ENCODE peak calls at places on chromosomes 13 and 19, in eight cellular contexts. One of them, this sample, is unnamed.

GRCh38 chr13:42394361-42395065 is 122.6 kb downstream of the AKAP11 start:
- DNase-seq in stomach: no peak
- DNase-seq in sigmoid colon: no peak
- DNase-seq in breast epithelium: no peak
- DNase-seq in H1: no peak
- DNase-seq in spleen: no peak
- DNase-seq in Panc1: no peak
- DNase-seq in HCT116: no peak
- DNase-seq in this sample: no peak

GRCh38 chr19:32735936-32736335 is 16.4 kb downstream of the TDRD12 start:
- DNase-seq in stomach: no peak
- DNase-seq in sigmoid colon: no peak
- DNase-seq in breast epithelium: no peak
- DNase-seq in H1: no peak
- DNase-seq in spleen: no peak
- DNase-seq in Panc1: no peak
- DNase-seq in HCT116: no peak
- DNase-seq in this sample: no peak

GRCh38 chr13:71218960-71219359 is 648.0 kb downstream of the DACH1 start:
- DNase-seq in stomach: no peak
- DNase-seq in sigmoid colon: no peak
- DNase-seq in breast epithelium: no peak
- DNase-seq in H1: no peak
- DNase-seq in spleen: no peak
- DNase-seq in Panc1: no peak
- DNase-seq in HCT116: no peak
- DNase-seq in this sample: no peak

GRCh38 chr19:3549816-3550215 is 7.6 kb downstream of the MFSD12 start:
- DNase-seq in stomach: no peak
- DNase-seq in sigmoid colon: no peak
- DNase-seq in breast epithelium: no peak
- DNase-seq in H1: no peak
- DNase-seq in spleen: no peak
- DNase-seq in Panc1: no peak
- DNase-seq in HCT116: no peak
- DNase-seq in this sample: no peak

GRCh38 chr13:31807090-31807541 is 67.8 kb downstream of the RXFP2 start:
- DNase-seq in stomach: no peak
- DNase-seq in sigmoid colon: no peak
- DNase-seq in breast epithelium: no peak
- DNase-seq in H1: no peak
- DNase-seq in spleen: no peak
- DNase-seq in Panc1: no peak
- DNase-seq in HCT116: no peak
- DNase-seq in this sample: peak

GRCh38 chr13:75633285-75633684 is 2.8 kb upstream of the LMO7 start:
- DNase-seq in stomach: no peak
- DNase-seq in sigmoid colon: no peak
- DNase-seq in breast epithelium: no peak
- DNase-seq in H1: no peak
- DNase-seq in spleen: no peak
- DNase-seq in Panc1: no peak
- DNase-seq in HCT116: no peak
- DNase-seq in this sample: no peak

GRCh38 chr19:28150129-28150528 is 1062.8 kb downstream of the UQCRFS1 start:
- DNase-seq in stomach: no peak
- DNase-seq in sigmoid colon: no peak
- DNase-seq in breast epithelium: no peak
- DNase-seq in H1: no peak
- DNase-seq in spleen: no peak
- DNase-seq in Panc1: no peak
- DNase-seq in HCT116: no peak
- DNase-seq in this sample: no peak

GRCh38 chr13:110506859-110507566 is 54.5 kb downstream of the RAB20 start:
- DNase-seq in stomach: peak
- DNase-seq in sigmoid colon: peak
- DNase-seq in breast epithelium: peak
- DNase-seq in H1: no peak
- DNase-seq in spleen: no peak
- DNase-seq in Panc1: no peak
- DNase-seq in HCT116: no peak
- DNase-seq in this sample: no peak

GRCh38 chr13:92842145-92842544 is 384.5 kb upstream of the GPC6 start:
- DNase-seq in stomach: no peak
- DNase-seq in sigmoid colon: no peak
- DNase-seq in breast epithelium: no peak
- DNase-seq in H1: no peak
- DNase-seq in spleen: no peak
- DNase-seq in Panc1: no peak
- DNase-seq in HCT116: no peak
- DNase-seq in this sample: no peak

GRCh38 chr19:15014579-15014978 is 34.7 kb upstream of the CASP14 start:
- DNase-seq in stomach: no peak
- DNase-seq in sigmoid colon: no peak
- DNase-seq in breast epithelium: no peak
- DNase-seq in H1: no peak
- DNase-seq in spleen: no peak
- DNase-seq in Panc1: no peak
- DNase-seq in HCT116: no peak
- DNase-seq in this sample: no peak

GRCh38 chr13:106348032-106348431 is 187.4 kb downstream of the EFNB2 start:
- DNase-seq in stomach: no peak
- DNase-seq in sigmoid colon: no peak
- DNase-seq in breast epithelium: no peak
- DNase-seq in H1: no peak
- DNase-seq in spleen: no peak
- DNase-seq in Panc1: no peak
- DNase-seq in HCT116: peak
- DNase-seq in this sample: no peak

GRCh38 chr13:113364371-113364932 is 522 bp upstream of the GRTP1 start:
- DNase-seq in stomach: no peak
- DNase-seq in sigmoid colon: peak
- DNase-seq in breast epithelium: no peak
- DNase-seq in H1: no peak
- DNase-seq in spleen: no peak
- DNase-seq in Panc1: no peak
- DNase-seq in HCT116: no peak
- DNase-seq in this sample: no peak

GRCh38 chr19:18419699-18420460 is 682 bp downstream of the SSBP4 start:
- DNase-seq in stomach: no peak
- DNase-seq in sigmoid colon: no peak
- DNase-seq in breast epithelium: no peak
- DNase-seq in H1: no peak
- DNase-seq in spleen: peak
- DNase-seq in Panc1: no peak
- DNase-seq in HCT116: no peak
- DNase-seq in this sample: no peak

GRCh38 chr19:36775768-36776167 is 3.2 kb upstream of the ZNF850 start:
- DNase-seq in stomach: no peak
- DNase-seq in sigmoid colon: no peak
- DNase-seq in breast epithelium: peak
- DNase-seq in H1: no peak
- DNase-seq in spleen: no peak
- DNase-seq in Panc1: no peak
- DNase-seq in HCT116: no peak
- DNase-seq in this sample: no peak

GRCh38 chr13:107799001-107799400 is 416.3 kb downstream of the LIG4 start:
- DNase-seq in stomach: no peak
- DNase-seq in sigmoid colon: no peak
- DNase-seq in breast epithelium: no peak
- DNase-seq in H1: no peak
- DNase-seq in spleen: no peak
- DNase-seq in Panc1: no peak
- DNase-seq in HCT116: no peak
- DNase-seq in this sample: no peak

GRCh38 chr19:43570174-43570791 is 5.0 kb downstream of the XRCC1 start:
- DNase-seq in stomach: no peak
- DNase-seq in sigmoid colon: no peak
- DNase-seq in breast epithelium: no peak
- DNase-seq in H1: no peak
- DNase-seq in spleen: no peak
- DNase-seq in Panc1: no peak
- DNase-seq in HCT116: no peak
- DNase-seq in this sample: no peak

DNA sequence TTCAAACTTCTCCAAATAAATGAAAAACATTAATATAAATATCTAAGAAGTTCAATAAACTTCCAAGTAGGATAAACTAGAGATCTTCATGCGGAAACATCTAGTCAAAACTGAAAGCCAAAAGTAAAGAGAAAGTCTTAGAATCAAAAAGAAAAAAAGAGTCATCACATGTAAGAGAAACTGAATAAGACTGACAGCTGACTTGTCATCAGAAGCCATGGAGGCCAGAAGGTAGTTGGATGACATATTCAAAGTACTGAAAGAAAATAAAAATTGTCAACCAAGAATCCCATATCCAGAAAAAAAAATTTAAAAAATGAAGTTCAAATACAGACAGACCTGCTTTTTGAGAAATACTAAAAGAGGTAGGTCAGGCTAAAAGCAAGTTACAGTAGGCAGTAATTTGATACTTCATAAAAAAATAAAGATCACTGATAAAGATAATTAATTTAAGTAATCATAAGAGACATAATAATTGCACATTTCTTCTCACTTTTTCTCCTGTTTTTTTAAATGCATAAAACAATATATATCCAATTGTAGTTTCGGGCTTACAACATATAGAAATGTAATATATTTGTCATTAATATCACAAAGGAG is 327.6 kb upstream of the PCDH9 start:
- DNase-seq in stomach: no peak
- DNase-seq in sigmoid colon: no peak
- DNase-seq in breast epithelium: no peak
- DNase-seq in H1: no peak
- DNase-seq in spleen: no peak
- DNase-seq in Panc1: no peak
- DNase-seq in HCT116: no peak
- DNase-seq in this sample: peak
- TF ChIP-seq POLR2AphosphoS5 in stomach: no peak
- TF ChIP-seq POLR2AphosphoS5 in sigmoid colon: no peak
- TF ChIP-seq POLR2AphosphoS5 in breast epithelium: no peak
- TF ChIP-seq POLR2AphosphoS5 in H1: no peak
- TF ChIP-seq POLR2AphosphoS5 in spleen: no peak
- TF ChIP-seq POLR2AphosphoS5 in Panc1: no peak
- TF ChIP-seq POLR2AphosphoS5 in HCT116: no peak
- TF ChIP-seq POLR2AphosphoS5 in this sample: no peak

GRCh38 chr19:55476100-55476775 is at the start of gene ZNF628:
- DNase-seq in stomach: peak
- DNase-seq in sigmoid colon: peak
- DNase-seq in breast epithelium: peak
- DNase-seq in H1: peak
- DNase-seq in spleen: peak
- DNase-seq in Panc1: peak
- DNase-seq in HCT116: peak
- DNase-seq in this sample: peak
- TF ChIP-seq POLR2AphosphoS5 in stomach: peak
- TF ChIP-seq POLR2AphosphoS5 in sigmoid colon: peak
- TF ChIP-seq POLR2AphosphoS5 in breast epithelium: peak
- TF ChIP-seq POLR2AphosphoS5 in H1: peak
- TF ChIP-seq POLR2AphosphoS5 in spleen: peak
- TF ChIP-seq POLR2AphosphoS5 in Panc1: no peak
- TF ChIP-seq POLR2AphosphoS5 in HCT116: peak
- TF ChIP-seq POLR2AphosphoS5 in this sample: peak

DNA sequence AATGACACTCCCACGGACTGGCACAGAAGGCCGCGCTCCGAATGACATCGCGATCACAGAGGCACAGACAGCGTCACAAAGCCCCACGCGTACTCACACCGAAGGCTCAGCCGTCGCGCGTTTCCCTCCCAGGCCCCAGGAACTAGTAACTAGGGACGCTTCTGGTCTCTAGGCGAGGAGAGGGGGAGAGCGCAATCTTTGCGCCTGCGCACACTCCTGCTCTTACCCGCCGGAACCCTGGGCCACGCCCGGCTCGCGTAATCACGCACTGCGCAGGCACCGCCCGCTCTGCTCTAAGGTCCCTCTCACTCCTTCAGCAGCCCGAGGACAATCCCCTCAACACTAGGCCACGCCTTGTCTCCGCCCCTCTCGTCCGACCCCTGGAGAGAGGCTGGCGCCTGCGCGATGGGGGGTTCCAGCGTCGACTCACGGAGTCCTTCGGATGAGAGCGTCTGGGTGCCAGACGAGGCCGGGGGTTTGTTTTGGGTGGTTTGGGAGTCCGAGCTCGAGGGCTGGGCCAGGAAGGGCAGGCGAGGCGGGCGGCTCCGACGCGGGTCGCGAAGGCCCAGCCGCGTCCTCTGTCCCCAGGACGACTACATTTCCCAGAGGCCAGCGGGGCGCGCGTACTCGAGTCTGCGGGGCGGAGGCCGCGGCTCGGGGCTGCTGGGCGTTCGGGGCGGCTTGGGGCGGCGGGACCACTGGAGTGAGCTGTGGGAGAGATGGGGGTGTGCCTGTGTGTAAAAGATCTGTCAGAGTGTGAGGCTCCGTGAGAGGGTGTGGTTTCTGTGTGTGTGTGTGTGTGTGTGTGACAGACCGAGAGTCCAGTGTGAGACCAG is at the start of gene ZNF471:
- DNase-seq in stomach: peak
- DNase-seq in sigmoid colon: peak
- DNase-seq in breast epithelium: peak
- DNase-seq in H1: peak
- DNase-seq in spleen: peak
- DNase-seq in Panc1: no peak
- DNase-seq in HCT116: no peak
- DNase-seq in this sample: peak
- TF ChIP-seq POLR2AphosphoS5 in stomach: peak
- TF ChIP-seq POLR2AphosphoS5 in sigmoid colon: peak
- TF ChIP-seq POLR2AphosphoS5 in breast epithelium: peak
- TF ChIP-seq POLR2AphosphoS5 in H1: peak
- TF ChIP-seq POLR2AphosphoS5 in spleen: peak
- TF ChIP-seq POLR2AphosphoS5 in Panc1: no peak
- TF ChIP-seq POLR2AphosphoS5 in HCT116: no peak
- TF ChIP-seq POLR2AphosphoS5 in this sample: no peak

GRCh38 chr19:2462635-2463421 is 6.1 kb upstream of the LMNB2 start:
- DNase-seq in stomach: peak
- DNase-seq in sigmoid colon: peak
- DNase-seq in breast epithelium: peak
- DNase-seq in H1: peak
- DNase-seq in spleen: peak
- DNase-seq in Panc1: no peak
- DNase-seq in HCT116: peak
- DNase-seq in this sample: no peak

GRCh38 chr19:2458054-2458453 is 1.3 kb upstream of the LMNB2 start:
- DNase-seq in stomach: no peak
- DNase-seq in sigmoid colon: no peak
- DNase-seq in breast epithelium: no peak
- DNase-seq in H1: no peak
- DNase-seq in spleen: no peak
- DNase-seq in Panc1: no peak
- DNase-seq in HCT116: no peak
- DNase-seq in this sample: no peak

GRCh38 chr19:2460245-2460644 is 3.5 kb upstream of the LMNB2 start:
- DNase-seq in stomach: no peak
- DNase-seq in sigmoid colon: no peak
- DNase-seq in breast epithelium: no peak
- DNase-seq in H1: no peak
- DNase-seq in spleen: no peak
- DNase-seq in Panc1: no peak
- DNase-seq in HCT116: no peak
- DNase-seq in this sample: no peak

GRCh38 chr19:2464389-2464788 is 7.6 kb upstream of the LMNB2 start:
- DNase-seq in stomach: no peak
- DNase-seq in sigmoid colon: no peak
- DNase-seq in breast epithelium: no peak
- DNase-seq in H1: no peak
- DNase-seq in spleen: no peak
- DNase-seq in Panc1: no peak
- DNase-seq in HCT116: no peak
- DNase-seq in this sample: no peak

GRCh38 chr19:2461751-2462634 is 5.2 kb upstream of the LMNB2 start:
- DNase-seq in stomach: peak
- DNase-seq in sigmoid colon: no peak
- DNase-seq in breast epithelium: no peak
- DNase-seq in H1: peak
- DNase-seq in spleen: peak
- DNase-seq in Panc1: no peak
- DNase-seq in HCT116: peak
- DNase-seq in this sample: no peak
- TF ChIP-seq POLR2AphosphoS5 in stomach: no peak
- TF ChIP-seq POLR2AphosphoS5 in sigmoid colon: no peak
- TF ChIP-seq POLR2AphosphoS5 in breast epithelium: no peak
- TF ChIP-seq POLR2AphosphoS5 in H1: no peak
- TF ChIP-seq POLR2AphosphoS5 in spleen: peak
- TF ChIP-seq POLR2AphosphoS5 in Panc1: no peak
- TF ChIP-seq POLR2AphosphoS5 in HCT116: peak
- TF ChIP-seq POLR2AphosphoS5 in this sample: no peak